ENCODE peak calls at places on chromosomes 13 and 19, in six cellular contexts. U is H1, O is HCT116, T is GM12878, P is HepG2, C is K562. A is an unnamed sample.

GRCh38 chr19:50522881-50523280 is 9.2 kb upstream of the ASPDH start:
- DNase-seq in U (no peak), O (no peak), T (no peak), P (no peak), C (no peak), A (no peak)

GRCh38 chr19:46513461-46514236 is 18.0 kb upstream of the PNMA8B start:
- DNase-seq in U (peak; percentile 99), O (peak; percentile 62), T (no peak), P (peak; percentile 44), C (peak; percentile 83), A (peak; percentile 57)

GRCh38 chr19:1469936-1470863 is 8.8 kb downstream of the C19orf25 start:
- DNase-seq in U (peak; percentile 78), O (peak; percentile 42), T (no peak), P (no peak), C (peak; percentile 75), A (no peak)

GRCh38 chr19:4140237-4140711 is 13.2 kb upstream of the CREB3L3 start:
- DNase-seq in U (peak; percentile 72), O (peak; percentile 79), T (no peak), P (peak; percentile 70), C (peak; percentile 80), A (peak; percentile 77)

GRCh38 chr19:48997972-48998371 is 4.3 kb downstream of the RUVBL2 start:
- DNase-seq in U (peak; percentile 93), O (peak; percentile 62), T (no peak), P (peak; percentile 73), C (peak; percentile 69), A (no peak)

GRCh38 chr13:73958657-73959397 is 175.4 kb downstream of the KLF12 start:
- DNase-seq in U (no peak), O (peak; percentile 62), T (no peak), P (no peak), C (no peak), A (no peak)

GRCh38 chr19:29013325-29013724 is 199.6 kb downstream of the UQCRFS1 start:
- DNase-seq in U (no peak), O (no peak), T (no peak), P (no peak), C (no peak), A (no peak)

GRCh38 chr19:628168-628567 is 5.2 kb downstream of the POLRMT start:
- DNase-seq in U (peak; percentile 84), O (no peak), T (no peak), P (no peak), C (no peak), A (no peak)

GRCh38 chr19:8245869-8246835 is 37.0 kb downstream of the CERS4 start:
- DNase-seq in U (no peak), O (no peak), T (no peak), P (peak; percentile 97), C (no peak), A (no peak)

GRCh38 chr19:47781590-47782318 is 3.3 kb downstream of the SELENOW start:
- DNase-seq in U (no peak), O (no peak), T (no peak), P (no peak), C (no peak), A (no peak)

GRCh38 chr19:35478794-35479193 is 11.5 kb downstream of the KRTDAP start:
- DNase-seq in U (no peak), O (no peak), T (no peak), P (no peak), C (no peak), A (no peak)

GRCh38 chr19:45816236-45817009 is 1.3 kb upstream of the RSPH6A start:
- DNase-seq in U (peak; percentile 68), O (no peak), T (no peak), P (no peak), C (no peak), A (no peak)

GRCh38 chr19:12801466-12802266 is at the start of the genes PRDX2 and THSD8:
- DNase-seq in U (peak; percentile 87), O (no peak), T (no peak), P (peak; percentile 53), C (peak; percentile 89), A (no peak)

GRCh38 chr13:107927557-107927956 is 287.8 kb downstream of the LIG4 start:
- DNase-seq in U (no peak), O (no peak), T (no peak), P (no peak), C (peak; percentile 31), A (no peak)

DNA sequence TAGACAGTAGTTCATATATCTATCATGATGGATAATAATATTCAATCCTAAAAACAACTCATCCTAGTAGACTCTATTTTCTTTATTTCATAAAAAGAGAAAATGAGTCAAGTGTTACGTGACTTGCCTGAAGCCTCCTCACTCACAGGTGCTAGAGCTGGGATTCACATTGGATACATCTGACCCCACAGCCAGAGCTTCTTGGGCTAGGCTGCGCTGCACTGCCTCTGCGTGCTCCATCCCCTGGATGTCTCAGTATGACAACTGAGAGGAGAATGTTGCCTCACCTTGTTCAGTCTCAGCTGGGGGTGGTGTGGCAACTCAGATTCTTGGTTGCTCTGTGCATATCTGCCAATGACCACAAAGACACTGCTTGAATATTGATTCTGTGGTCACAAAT is 286.6 kb downstream of the LIG4 start:
- DNase-seq in U (no peak), O (no peak), T (no peak), P (no peak), C (peak; percentile 37), A (no peak)
- TF ChIP-seq YY1 in U (no peak), O (no peak), T (no peak), P (no peak), C (no peak), A (no peak)

DNA sequence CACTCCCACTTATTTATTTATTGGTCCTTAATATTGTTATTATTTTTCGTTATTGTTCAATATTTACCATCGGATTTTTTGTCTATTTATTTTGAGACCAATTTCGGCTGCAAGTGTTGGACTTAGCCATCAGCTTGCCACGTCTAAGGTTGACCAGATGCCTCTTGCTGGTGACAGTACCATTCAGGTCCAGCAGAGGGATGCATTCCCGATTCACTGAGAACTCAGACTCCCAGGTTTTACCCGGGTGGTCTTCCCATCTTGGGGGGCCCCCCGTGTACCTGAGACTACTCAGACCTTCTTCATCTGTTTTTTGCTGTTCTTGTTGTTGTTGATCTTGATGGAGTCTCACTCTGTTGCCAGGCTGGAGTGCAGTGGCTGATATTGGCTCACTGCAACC is 1435.2 kb downstream of the UQCRFS1 start:
- DNase-seq in U (no peak), O (no peak), T (no peak), P (no peak), C (no peak), A (no peak)
- TF ChIP-seq ZNF274 in U (no peak), O (no peak), T (no peak), P (no peak), C (no peak), A (no peak)

GRCh38 chr19:39156230-39156890 is 30.8 kb downstream of the PAK4 start:
- DNase-seq in U (no peak), O (no peak), T (no peak), P (no peak), C (peak; percentile 55), A (no peak)
- TF ChIP-seq YY1 in U (no peak), O (no peak), T (no peak), P (no peak), C (no peak), A (no peak)

GRCh38 chr19:15374796-15375440 is 4.7 kb downstream of the AKAP8 start:
- DNase-seq in U (no peak), O (no peak), T (no peak), P (no peak), C (no peak), A (no peak)
- TF ChIP-seq ZNF274 in U (no peak), O (no peak), T (no peak), P (no peak), C (no peak), A (no peak)

DNA sequence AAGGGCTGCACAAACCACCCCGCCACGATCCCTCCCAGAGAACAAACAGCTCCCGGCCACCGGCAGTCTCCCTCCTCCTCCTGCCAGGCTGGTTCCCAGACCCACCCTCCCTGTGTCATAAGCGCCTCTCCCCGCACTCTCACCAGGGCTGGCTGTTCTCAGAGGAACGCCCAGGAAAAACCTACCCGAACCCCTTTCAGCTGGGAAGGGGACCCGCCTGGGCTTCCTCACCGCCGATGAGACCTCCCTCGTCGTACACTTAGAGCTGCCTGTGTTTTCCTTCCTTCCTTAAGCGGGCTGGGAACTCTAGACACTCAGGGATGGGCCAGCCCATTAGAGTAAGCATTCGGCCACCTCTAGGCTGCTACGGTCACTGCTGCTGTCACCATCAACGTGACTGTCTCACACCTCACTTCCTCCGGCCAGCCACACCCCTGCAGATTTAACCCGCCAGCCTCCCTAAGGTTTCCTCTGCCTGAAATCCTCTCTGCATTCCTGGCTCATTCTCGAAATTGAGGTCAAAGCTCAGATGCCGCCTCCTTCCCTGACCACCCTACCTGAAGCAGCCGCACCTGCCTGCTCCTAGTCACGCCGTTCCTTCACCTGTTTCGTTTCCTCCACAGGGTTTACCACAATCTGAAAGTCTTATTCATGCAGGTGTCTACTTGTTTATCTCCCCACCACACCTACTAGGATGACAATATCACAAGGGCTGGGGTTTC is 6.3 kb upstream of the RDH13 start:
- DNase-seq in U (peak; percentile 68), O (no peak), T (no peak), P (no peak), C (peak; percentile 73), A (no peak)
- TF ChIP-seq YY1 in U (no peak), O (no peak), T (no peak), P (no peak), C (no peak), A (no peak)

A was measured in NT2/D1.